ENCODE peak calls at places on chromosomes 11 and 22, in six cellular contexts. One of them, this sample, is unnamed.

GRCh38 chr11:19938051-19938856 is 222.0 kb downstream of the DBX1 start:
- DNase-seq in GM23338: peak; percentile 79
- DNase-seq in psoas muscle: no peak
- DNase-seq in K562: peak; percentile 75
- DNase-seq in left ventricle myocardium inferior: peak; percentile 27
- DNase-seq in A549: peak; percentile 63
- DNase-seq in this sample: no peak

GRCh38 chr22:43159484-43160178 is 8.3 kb downstream of the TSPO start:
- DNase-seq in GM23338: peak; percentile 76
- DNase-seq in psoas muscle: peak; percentile 62
- DNase-seq in K562: no peak
- DNase-seq in left ventricle myocardium inferior: no peak
- DNase-seq in A549: peak; percentile 22
- DNase-seq in this sample: no peak

GRCh38 chr11:56968524-56968923 is 20.2 kb upstream of the OR5AK2 start:
- DNase-seq in GM23338: no peak
- DNase-seq in psoas muscle: no peak
- DNase-seq in K562: no peak
- DNase-seq in left ventricle myocardium inferior: no peak
- DNase-seq in A549: no peak
- DNase-seq in this sample: no peak

GRCh38 chr11:32312865-32313403 is 122.4 kb downstream of the WT1 start:
- DNase-seq in GM23338: peak; percentile 89
- DNase-seq in psoas muscle: no peak
- DNase-seq in K562: peak; percentile 63
- DNase-seq in left ventricle myocardium inferior: no peak
- DNase-seq in A549: peak; percentile 88
- DNase-seq in this sample: no peak

GRCh38 chr22:30392661-30393321 is 4.0 kb upstream of the SEC14L2 start:
- DNase-seq in GM23338: no peak
- DNase-seq in psoas muscle: no peak
- DNase-seq in K562: no peak
- DNase-seq in left ventricle myocardium inferior: no peak
- DNase-seq in A549: no peak
- DNase-seq in this sample: no peak

GRCh38 chr11:12232819-12233601 is 122.6 kb downstream of the MICAL2 start:
- DNase-seq in GM23338: no peak
- DNase-seq in psoas muscle: no peak
- DNase-seq in K562: no peak
- DNase-seq in left ventricle myocardium inferior: no peak
- DNase-seq in A549: peak; percentile 52
- DNase-seq in this sample: no peak

GRCh38 chr11:69948256-69949141 is 129.3 kb upstream of the FGF3 start:
- DNase-seq in GM23338: peak; percentile 55
- DNase-seq in psoas muscle: peak; percentile 21
- DNase-seq in K562: peak; percentile 91
- DNase-seq in left ventricle myocardium inferior: peak; percentile 14
- DNase-seq in A549: peak; percentile 83
- DNase-seq in this sample: no peak

GRCh38 chr11:11701070-11701469 is 79.3 kb upstream of the GALNT18 start:
- DNase-seq in GM23338: no peak
- DNase-seq in psoas muscle: no peak
- DNase-seq in K562: no peak
- DNase-seq in left ventricle myocardium inferior: no peak
- DNase-seq in A549: peak; percentile 13
- DNase-seq in this sample: no peak

GRCh38 chr11:130002352-130002845 is at the start of gene PRDM10:
- DNase-seq in GM23338: peak; percentile 89
- DNase-seq in psoas muscle: peak; percentile 98
- DNase-seq in K562: peak; percentile 94
- DNase-seq in left ventricle myocardium inferior: peak; percentile 93
- DNase-seq in A549: peak; percentile 91
- DNase-seq in this sample: peak; percentile 91

GRCh38 chr11:25615076-25615475 is 716.9 kb upstream of the ANO3 start:
- DNase-seq in GM23338: no peak
- DNase-seq in psoas muscle: no peak
- DNase-seq in K562: no peak
- DNase-seq in left ventricle myocardium inferior: no peak
- DNase-seq in A549: no peak
- DNase-seq in this sample: no peak

GRCh38 chr11:67439321-67440228 is 2.1 kb upstream of the PTPRCAP start:
- DNase-seq in GM23338: peak; percentile 61
- DNase-seq in psoas muscle: peak; percentile 68
- DNase-seq in K562: no peak
- DNase-seq in left ventricle myocardium inferior: no peak
- DNase-seq in A549: peak; percentile 68
- DNase-seq in this sample: no peak

GRCh38 chr11:74171630-74172465 is 759 bp downstream of the PPME1 start:
- DNase-seq in GM23338: no peak
- DNase-seq in psoas muscle: no peak
- DNase-seq in K562: peak; percentile 28
- DNase-seq in left ventricle myocardium inferior: no peak
- DNase-seq in A549: no peak
- DNase-seq in this sample: no peak

GRCh38 chr11:65489061-65489705 is 9.7 kb upstream of the MALAT1 start:
- DNase-seq in GM23338: peak; percentile 91
- DNase-seq in psoas muscle: peak; percentile 71
- DNase-seq in K562: peak; percentile 63
- DNase-seq in left ventricle myocardium inferior: peak; percentile 73
- DNase-seq in A549: peak; percentile 84
- DNase-seq in this sample: no peak

GRCh38 chr11:31813961-31814868 is 3.1 kb upstream of the PAX6 start:
- DNase-seq in GM23338: peak; percentile 61
- DNase-seq in psoas muscle: peak; percentile 48
- DNase-seq in K562: no peak
- DNase-seq in left ventricle myocardium inferior: no peak
- DNase-seq in A549: no peak
- DNase-seq in this sample: no peak

GRCh38 chr11:80155412-80156017 is 714.7 kb upstream of the TENM4 start:
- DNase-seq in GM23338: peak; percentile 80
- DNase-seq in psoas muscle: no peak
- DNase-seq in K562: peak; percentile 17
- DNase-seq in left ventricle myocardium inferior: no peak
- DNase-seq in A549: peak; percentile 22
- DNase-seq in this sample: no peak

GRCh38 chr11:44799036-44799435 is 72.3 kb downstream of the TSPAN18 start:
- DNase-seq in GM23338: no peak
- DNase-seq in psoas muscle: no peak
- DNase-seq in K562: no peak
- DNase-seq in left ventricle myocardium inferior: no peak
- DNase-seq in A549: no peak
- DNase-seq in this sample: no peak

GRCh38 chr11:11577932-11578331 is 43.9 kb downstream of the GALNT18 start:
- DNase-seq in GM23338: no peak
- DNase-seq in psoas muscle: no peak
- DNase-seq in K562: no peak
- DNase-seq in left ventricle myocardium inferior: no peak
- DNase-seq in A549: no peak
- DNase-seq in this sample: no peak

GRCh38 chr11:16883179-16883578 is 131.0 kb downstream of the PLEKHA7 start:
- DNase-seq in GM23338: peak; percentile 51
- DNase-seq in psoas muscle: no peak
- DNase-seq in K562: peak; percentile 75
- DNase-seq in left ventricle myocardium inferior: peak; percentile 28
- DNase-seq in A549: peak; percentile 22
- DNase-seq in this sample: no peak

GRCh38 chr22:36929621-36930020 is 16.2 kb downstream of the CSF2RB start:
- DNase-seq in GM23338: no peak
- DNase-seq in psoas muscle: no peak
- DNase-seq in K562: no peak
- DNase-seq in left ventricle myocardium inferior: no peak
- DNase-seq in A549: no peak
- DNase-seq in this sample: no peak

GRCh38 chr22:36933629-36934028 is 20.2 kb downstream of the CSF2RB start:
- DNase-seq in GM23338: no peak
- DNase-seq in psoas muscle: no peak
- DNase-seq in K562: no peak
- DNase-seq in left ventricle myocardium inferior: no peak
- DNase-seq in A549: no peak
- DNase-seq in this sample: no peak

GRCh38 chr22:36928826-36929535 is 15.6 kb downstream of the CSF2RB start:
- DNase-seq in GM23338: no peak
- DNase-seq in psoas muscle: no peak
- DNase-seq in K562: no peak
- DNase-seq in left ventricle myocardium inferior: no peak
- DNase-seq in A549: no peak
- DNase-seq in this sample: no peak

GRCh38 chr22:36930041-36930935 is 16.9 kb downstream of the CSF2RB start:
- DNase-seq in GM23338: no peak
- DNase-seq in psoas muscle: no peak
- DNase-seq in K562: no peak
- DNase-seq in left ventricle myocardium inferior: no peak
- DNase-seq in A549: no peak
- DNase-seq in this sample: no peak

DNA sequence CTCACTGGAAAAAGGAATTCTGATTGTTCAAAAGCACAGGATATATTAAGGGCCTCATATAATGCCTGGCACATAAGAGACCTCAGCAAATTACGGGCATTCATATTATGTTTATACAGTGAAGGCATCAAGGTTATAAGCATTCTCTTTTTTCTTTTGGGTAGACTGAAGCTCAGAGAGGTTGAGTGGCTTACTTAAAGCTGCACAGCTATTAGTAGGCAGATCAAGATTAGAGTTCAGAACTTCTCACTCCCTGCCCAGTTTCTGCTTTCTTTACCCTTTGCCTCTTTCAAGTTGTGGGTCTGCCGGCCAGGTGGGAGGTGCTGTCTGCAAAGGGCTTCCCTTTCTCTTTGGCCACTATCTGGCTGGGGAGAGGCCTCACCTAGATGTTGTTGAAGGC is 18.0 kb downstream of the CSF2RB start:
- DNase-seq in GM23338: no peak
- DNase-seq in psoas muscle: no peak
- DNase-seq in K562: no peak
- DNase-seq in left ventricle myocardium inferior: no peak
- DNase-seq in A549: no peak
- DNase-seq in this sample: no peak
- TF ChIP-seq CTCF in GM23338: no peak
- TF ChIP-seq CTCF in psoas muscle: no peak
- TF ChIP-seq CTCF in K562: no peak
- TF ChIP-seq CTCF in left ventricle myocardium inferior: no peak
- TF ChIP-seq CTCF in A549: no peak
- TF ChIP-seq CTCF in this sample: no peak

GRCh38 chr22:18109410-18110193 is 1.0 kb upstream of the TUBA8 start:
- DNase-seq in GM23338: no peak
- DNase-seq in psoas muscle: no peak
- DNase-seq in K562: no peak
- DNase-seq in left ventricle myocardium inferior: no peak
- DNase-seq in A549: no peak
- DNase-seq in this sample: no peak

GRCh38 chr22:18110944-18111758 is 542 bp downstream of the TUBA8 start:
- DNase-seq in GM23338: peak; percentile 58
- DNase-seq in psoas muscle: no peak
- DNase-seq in K562: no peak
- DNase-seq in left ventricle myocardium inferior: no peak
- DNase-seq in A549: no peak
- DNase-seq in this sample: no peak

GRCh38 chr22:18111759-18112330 is 1.2 kb downstream of the TUBA8 start:
- DNase-seq in GM23338: no peak
- DNase-seq in psoas muscle: peak; percentile 86
- DNase-seq in K562: no peak
- DNase-seq in left ventricle myocardium inferior: peak; percentile 79
- DNase-seq in A549: no peak
- DNase-seq in this sample: no peak

GRCh38 chr22:18112440-18112839 is 1.8 kb downstream of the TUBA8 start:
- DNase-seq in GM23338: no peak
- DNase-seq in psoas muscle: no peak
- DNase-seq in K562: no peak
- DNase-seq in left ventricle myocardium inferior: no peak
- DNase-seq in A549: no peak
- DNase-seq in this sample: no peak

GRCh38 chr22:18110194-18110943 is at the start of gene TUBA8:
- DNase-seq in GM23338: peak; percentile 76
- DNase-seq in psoas muscle: peak; percentile 89
- DNase-seq in K562: no peak
- DNase-seq in left ventricle myocardium inferior: peak; percentile 65
- DNase-seq in A549: no peak
- DNase-seq in this sample: no peak
- H3K27ac ChIP-seq in GM23338: no peak within 1 kb of the TSS
- H3K27ac ChIP-seq in psoas muscle: peak within 1 kb of the TSS; percentile 92
- H3K27ac ChIP-seq in K562: no peak within 1 kb of the TSS
- H3K27ac ChIP-seq in left ventricle myocardium inferior: peak within 1 kb of the TSS; percentile 96
- H3K27ac ChIP-seq in A549: no peak within 1 kb of the TSS
- H3K27ac ChIP-seq in this sample: no peak within 1 kb of the TSS

DNA sequence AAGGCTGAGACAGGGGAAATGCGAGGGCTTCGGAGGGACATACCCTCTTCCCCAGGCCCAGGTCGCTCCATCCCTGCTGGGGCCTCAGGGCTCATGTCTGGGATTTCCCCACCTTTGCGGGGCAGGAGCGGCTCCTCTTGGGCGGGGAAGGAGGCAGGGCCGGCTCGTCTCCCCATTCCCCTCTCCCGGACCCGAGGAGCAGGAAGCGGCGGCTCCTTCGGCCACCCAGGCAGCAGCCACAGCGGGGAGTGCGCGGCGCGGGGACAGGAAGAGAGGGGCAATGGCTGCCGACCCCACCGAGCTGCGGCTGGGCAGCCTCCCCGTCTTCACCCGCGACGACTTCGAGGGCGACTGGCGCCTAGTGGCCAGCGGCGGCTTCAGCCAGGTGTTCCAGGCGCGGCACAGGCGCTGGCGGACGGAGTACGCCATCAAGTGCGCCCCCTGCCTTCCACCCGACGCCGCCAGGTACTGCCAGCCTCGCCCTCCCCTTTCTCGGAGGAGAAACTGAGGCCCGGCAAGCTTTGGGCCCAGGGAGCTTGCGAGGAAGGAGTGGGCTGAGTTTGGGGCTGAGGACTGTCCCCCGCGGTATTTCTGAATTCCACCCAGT is at the start of gene ANKK1:
- DNase-seq in GM23338: peak; percentile 84
- DNase-seq in psoas muscle: no peak
- DNase-seq in K562: peak; percentile 21
- DNase-seq in left ventricle myocardium inferior: no peak
- DNase-seq in A549: no peak
- DNase-seq in this sample: no peak
- TF ChIP-seq CTCF in GM23338: peak; percentile 67
- TF ChIP-seq CTCF in psoas muscle: peak; percentile 9
- TF ChIP-seq CTCF in K562: peak; percentile 44
- TF ChIP-seq CTCF in left ventricle myocardium inferior: peak; percentile 25
- TF ChIP-seq CTCF in A549: no peak
- TF ChIP-seq CTCF in this sample: no peak

GRCh38 chr11:118605116-118605867 is 2.1 kb upstream of the PHLDB1 start:
- DNase-seq in GM23338: peak; percentile 67
- DNase-seq in psoas muscle: peak; percentile 86
- DNase-seq in K562: peak; percentile 86
- DNase-seq in left ventricle myocardium inferior: peak; percentile 83
- DNase-seq in A549: no peak
- DNase-seq in this sample: no peak
- H3K27ac ChIP-seq in GM23338: no peak overlapping the region
- H3K27ac ChIP-seq in psoas muscle: peak overlapping the region; percentile 53
- H3K27ac ChIP-seq in K562: peak overlapping the region; percentile 14
- H3K27ac ChIP-seq in left ventricle myocardium inferior: peak overlapping the region; percentile 93
- H3K27ac ChIP-seq in A549: peak overlapping the region; percentile 22
- H3K27ac ChIP-seq in this sample: peak overlapping the region; percentile 59